ENCODE peak calls at places on chromosomes 11 and 22, in four cellular contexts. One of them, this sample, is unnamed.

GRCh38 chr11:11155962-11156815 is 196.9 kb downstream of the CSNK2A3 start:
- DNase-seq in right cardiac atrium: peak
- DNase-seq in adrenal gland: no peak
- DNase-seq in heart right ventricle: no peak
- DNase-seq in this sample: peak

GRCh38 chr11:38425578-38425977 is 1827.5 kb upstream of the RAG2 start:
- DNase-seq in right cardiac atrium: no peak
- DNase-seq in adrenal gland: no peak
- DNase-seq in heart right ventricle: no peak
- DNase-seq in this sample: no peak

GRCh38 chr11:109609454-109610185 is 187.6 kb downstream of the C11orf87 start:
- DNase-seq in heart right ventricle: no peak
- DNase-seq in adrenal gland: no peak
- DNase-seq in right cardiac atrium: no peak
- DNase-seq in this sample: no peak

GRCh38 chr11:80960331-80961095 is 1519.7 kb upstream of the TENM4 start:
- DNase-seq in heart right ventricle: no peak
- DNase-seq in adrenal gland: no peak
- DNase-seq in right cardiac atrium: no peak
- DNase-seq in this sample: no peak

GRCh38 chr11:122769126-122769780 is 69.0 kb upstream of the CRTAM start:
- DNase-seq in adrenal gland: no peak
- DNase-seq in right cardiac atrium: no peak
- DNase-seq in heart right ventricle: no peak
- DNase-seq in this sample: no peak

GRCh38 chr11:102456381-102456780 is 3.8 kb upstream of the TMEM123 start:
- DNase-seq in heart right ventricle: no peak
- DNase-seq in adrenal gland: no peak
- DNase-seq in right cardiac atrium: no peak
- DNase-seq in this sample: no peak

GRCh38 chr11:26948881-26949280 is 45.0 kb upstream of the FIBIN start:
- DNase-seq in heart right ventricle: no peak
- DNase-seq in right cardiac atrium: no peak
- DNase-seq in adrenal gland: no peak
- DNase-seq in this sample: no peak

GRCh38 chr22:19824197-19825015 is 30.3 kb downstream of the GNB1L start:
- DNase-seq in heart right ventricle: no peak
- DNase-seq in right cardiac atrium: no peak
- DNase-seq in adrenal gland: no peak
- DNase-seq in this sample: no peak

GRCh38 chr11:45669146-45669545 is 3.7 kb upstream of the CHST1 start:
- DNase-seq in adrenal gland: no peak
- DNase-seq in heart right ventricle: no peak
- DNase-seq in right cardiac atrium: no peak
- DNase-seq in this sample: no peak

GRCh38 chr11:7524831-7525230 is 11.0 kb downstream of the PPFIBP2 start:
- DNase-seq in right cardiac atrium: no peak
- DNase-seq in heart right ventricle: no peak
- DNase-seq in adrenal gland: no peak
- DNase-seq in this sample: no peak

GRCh38 chr11:11966826-11967668 is 41.4 kb downstream of the DKK3 start:
- DNase-seq in right cardiac atrium: peak
- DNase-seq in adrenal gland: peak
- DNase-seq in heart right ventricle: peak
- DNase-seq in this sample: peak

GRCh38 chr11:43765194-43765593 is 84.7 kb downstream of the HSD17B12 start:
- DNase-seq in adrenal gland: no peak
- DNase-seq in right cardiac atrium: no peak
- DNase-seq in heart right ventricle: no peak
- DNase-seq in this sample: no peak

GRCh38 chr11:62560566-62561103 is 13.1 kb downstream of the EEF1G start:
- DNase-seq in heart right ventricle: peak
- DNase-seq in right cardiac atrium: peak
- DNase-seq in adrenal gland: peak
- DNase-seq in this sample: peak

GRCh38 chr11:115527534-115528125 is 23.4 kb upstream of the CADM1 start:
- DNase-seq in adrenal gland: no peak
- DNase-seq in right cardiac atrium: no peak
- DNase-seq in heart right ventricle: no peak
- DNase-seq in this sample: no peak

GRCh38 chr22:39101226-39101625 is 4.2 kb downstream of the APOBEC3H start:
- DNase-seq in adrenal gland: no peak
- DNase-seq in heart right ventricle: no peak
- DNase-seq in right cardiac atrium: no peak
- DNase-seq in this sample: no peak

GRCh38 chr11:104051806-104052205 is 15.4 kb downstream of the DDI1 start:
- DNase-seq in heart right ventricle: no peak
- DNase-seq in right cardiac atrium: no peak
- DNase-seq in adrenal gland: no peak
- DNase-seq in this sample: peak

GRCh38 chr22:36365020-36365411 is 22.8 kb downstream of the MYH9 start:
- DNase-seq in adrenal gland: peak
- DNase-seq in right cardiac atrium: peak
- DNase-seq in heart right ventricle: peak
- DNase-seq in this sample: peak

GRCh38 chr22:47393191-47393590 is 630.7 kb downstream of the TBC1D22A start:
- DNase-seq in heart right ventricle: no peak
- DNase-seq in adrenal gland: no peak
- DNase-seq in right cardiac atrium: no peak
- DNase-seq in this sample: no peak

GRCh38 chr22:40434745-40435144 is 64.4 kb downstream of the SGSM3 start:
- DNase-seq in right cardiac atrium: no peak
- DNase-seq in heart right ventricle: no peak
- DNase-seq in adrenal gland: no peak
- DNase-seq in this sample: no peak

GRCh38 chr11:98625526-98625925 is 395.2 kb upstream of the CNTN5 start:
- DNase-seq in adrenal gland: no peak
- DNase-seq in right cardiac atrium: no peak
- DNase-seq in heart right ventricle: no peak
- DNase-seq in this sample: no peak

GRCh38 chr11:80034801-80035200 is 594.0 kb upstream of the TENM4 start:
- DNase-seq in adrenal gland: no peak
- DNase-seq in heart right ventricle: no peak
- DNase-seq in right cardiac atrium: no peak
- DNase-seq in this sample: no peak

GRCh38 chr22:27115816-27116256 is 458.4 kb downstream of the MIAT start:
- DNase-seq in adrenal gland: no peak
- DNase-seq in heart right ventricle: no peak
- DNase-seq in right cardiac atrium: no peak
- DNase-seq in this sample: no peak

DNA sequence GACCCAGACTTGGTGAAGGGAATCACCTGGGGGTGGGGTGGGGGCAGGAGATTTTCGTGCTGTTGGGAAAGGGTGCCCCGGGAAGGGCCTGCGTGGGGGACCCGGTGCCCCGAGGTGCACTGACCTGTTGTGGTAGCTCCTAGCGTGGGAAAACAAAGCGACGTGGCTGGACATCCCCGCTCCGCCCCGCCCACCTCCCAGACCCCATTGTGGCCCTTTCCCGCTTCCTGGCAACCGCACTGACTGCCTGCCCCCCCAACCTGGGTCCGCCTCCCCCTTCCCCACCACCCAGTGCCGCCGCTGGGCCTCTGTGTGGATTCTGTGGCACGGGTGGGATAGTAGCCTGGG is 2.5 kb upstream of the TYMP start:
- DNase-seq in heart right ventricle: peak
- DNase-seq in adrenal gland: no peak
- DNase-seq in right cardiac atrium: no peak
- DNase-seq in this sample: no peak
- H3K4me3 ChIP-seq in heart right ventricle: peak
- H3K4me3 ChIP-seq in adrenal gland: no peak
- H3K4me3 ChIP-seq in right cardiac atrium: peak
- H3K4me3 ChIP-seq in this sample: peak

DNA sequence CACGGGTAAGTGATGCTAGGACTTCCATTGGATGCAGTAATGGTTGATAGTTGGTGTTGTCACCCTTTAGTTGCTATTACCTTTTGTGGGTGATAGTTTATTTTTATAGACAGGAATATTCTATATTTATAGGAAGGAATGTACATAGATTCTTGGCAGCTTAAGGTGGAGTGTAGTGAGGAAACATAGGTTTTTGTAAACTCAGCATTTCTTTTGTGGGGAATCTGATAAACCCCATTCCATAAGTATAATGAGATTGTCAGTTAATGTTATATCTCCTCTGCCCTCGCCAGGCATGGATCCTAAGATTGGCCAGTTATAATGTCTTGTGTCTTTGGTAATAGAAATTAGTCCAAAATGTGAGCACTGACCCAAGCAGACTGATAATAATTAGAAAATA is 262.7 kb downstream of the JRKL start:
- DNase-seq in heart right ventricle: no peak
- DNase-seq in adrenal gland: no peak
- DNase-seq in right cardiac atrium: no peak
- DNase-seq in this sample: no peak
- H3K4me3 ChIP-seq in heart right ventricle: no peak
- H3K4me3 ChIP-seq in adrenal gland: no peak
- H3K4me3 ChIP-seq in right cardiac atrium: no peak
- H3K4me3 ChIP-seq in this sample: no peak

GRCh38 chr22:42848941-42849340 is 8.1 kb downstream of the ARFGAP3 start:
- DNase-seq in heart right ventricle: no peak
- DNase-seq in adrenal gland: no peak
- DNase-seq in right cardiac atrium: no peak
- DNase-seq in this sample: no peak

GRCh38 chr22:42841444-42841843 is 15.6 kb downstream of the ARFGAP3 start:
- DNase-seq in heart right ventricle: no peak
- DNase-seq in adrenal gland: no peak
- DNase-seq in right cardiac atrium: no peak
- DNase-seq in this sample: no peak

GRCh38 chr22:42847110-42847509 is 10.0 kb downstream of the ARFGAP3 start:
- DNase-seq in heart right ventricle: no peak
- DNase-seq in right cardiac atrium: no peak
- DNase-seq in adrenal gland: no peak
- DNase-seq in this sample: no peak

GRCh38 chr22:42842658-42843370 is 14.3 kb downstream of the ARFGAP3 start:
- DNase-seq in right cardiac atrium: no peak
- DNase-seq in adrenal gland: no peak
- DNase-seq in heart right ventricle: no peak
- DNase-seq in this sample: no peak

DNA sequence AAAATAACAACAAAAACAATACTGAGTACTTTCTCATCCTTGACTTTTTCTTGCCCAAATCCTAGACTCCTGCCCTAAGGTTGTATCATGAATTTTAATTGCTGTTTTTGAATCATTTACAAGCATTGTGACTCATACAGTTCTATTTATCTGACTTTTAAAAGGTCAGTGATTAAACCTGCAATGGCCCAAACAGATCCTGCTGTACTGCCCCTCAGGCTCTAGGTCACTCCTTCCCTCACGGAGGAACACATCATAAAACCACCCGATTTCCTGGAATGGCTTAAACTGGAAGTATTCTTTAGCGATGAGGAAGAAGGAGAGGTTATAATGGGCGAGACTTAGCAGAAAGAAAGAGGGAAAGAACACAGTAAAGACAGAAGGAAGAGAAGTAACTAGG is 12.3 kb downstream of the ARFGAP3 start:
- DNase-seq in adrenal gland: no peak
- DNase-seq in heart right ventricle: no peak
- DNase-seq in right cardiac atrium: no peak
- DNase-seq in this sample: no peak
- H3K4me3 ChIP-seq in adrenal gland: no peak
- H3K4me3 ChIP-seq in heart right ventricle: no peak
- H3K4me3 ChIP-seq in right cardiac atrium: no peak
- H3K4me3 ChIP-seq in this sample: no peak

GRCh38 chr11:127000991-127001390 is 421 bp upstream of the KIRREL3 start:
- DNase-seq in heart right ventricle: no peak
- DNase-seq in adrenal gland: no peak
- DNase-seq in right cardiac atrium: no peak
- DNase-seq in this sample: no peak

GRCh38 chr11:127000291-127000968 is at the start of gene KIRREL3:
- DNase-seq in heart right ventricle: no peak
- DNase-seq in adrenal gland: no peak
- DNase-seq in right cardiac atrium: no peak
- DNase-seq in this sample: peak

GRCh38 chr11:126999366-126999765 is 1.2 kb downstream of the KIRREL3 start:
- DNase-seq in adrenal gland: no peak
- DNase-seq in heart right ventricle: no peak
- DNase-seq in right cardiac atrium: no peak
- DNase-seq in this sample: no peak

GRCh38 chr11:127003260-127003981 is 2.9 kb upstream of the KIRREL3 start:
- DNase-seq in heart right ventricle: no peak
- DNase-seq in right cardiac atrium: peak
- DNase-seq in adrenal gland: peak
- DNase-seq in this sample: peak

DNA sequence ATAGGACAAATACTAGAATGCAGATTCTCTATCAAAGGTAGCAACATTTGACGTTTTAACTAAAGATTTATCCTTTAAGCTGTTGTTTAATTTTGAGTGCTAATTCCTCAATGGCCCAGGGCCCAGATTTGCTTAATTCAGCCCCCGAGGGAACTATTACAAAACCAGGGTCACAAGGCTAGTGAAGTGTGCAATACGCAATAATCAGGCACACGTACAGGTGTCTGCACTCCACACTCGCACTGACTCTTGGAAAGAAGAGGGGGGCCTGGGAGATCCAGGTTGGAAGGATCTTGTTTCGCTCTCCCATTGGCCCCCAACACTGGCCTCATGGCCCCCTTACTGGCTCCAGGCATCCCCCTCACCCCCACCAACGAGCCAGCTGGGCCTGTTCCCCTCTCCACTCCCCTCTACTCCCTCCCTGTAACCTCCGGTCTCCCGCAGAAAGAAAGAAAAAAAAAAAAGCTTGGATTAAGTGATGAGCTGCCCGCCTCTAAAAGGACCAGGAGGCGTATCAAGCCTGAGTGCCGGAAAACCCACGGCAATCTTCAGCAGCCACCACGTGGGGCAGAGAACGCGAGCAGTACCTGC is 2.2 kb upstream of the KIRREL3 start:
- DNase-seq in right cardiac atrium: no peak
- DNase-seq in adrenal gland: no peak
- DNase-seq in heart right ventricle: no peak
- DNase-seq in this sample: no peak
- H3K4me3 ChIP-seq in right cardiac atrium: no peak
- H3K4me3 ChIP-seq in adrenal gland: no peak
- H3K4me3 ChIP-seq in heart right ventricle: no peak
- H3K4me3 ChIP-seq in this sample: peak

GRCh38 chr22:48576333-48577013 is 1251.2 kb downstream of the BRD1 start:
- DNase-seq in right cardiac atrium: peak
- DNase-seq in adrenal gland: no peak
- DNase-seq in heart right ventricle: no peak
- DNase-seq in this sample: no peak
- H3K4me3 ChIP-seq in right cardiac atrium: peak
- H3K4me3 ChIP-seq in adrenal gland: no peak
- H3K4me3 ChIP-seq in heart right ventricle: peak
- H3K4me3 ChIP-seq in this sample: peak

DNA sequence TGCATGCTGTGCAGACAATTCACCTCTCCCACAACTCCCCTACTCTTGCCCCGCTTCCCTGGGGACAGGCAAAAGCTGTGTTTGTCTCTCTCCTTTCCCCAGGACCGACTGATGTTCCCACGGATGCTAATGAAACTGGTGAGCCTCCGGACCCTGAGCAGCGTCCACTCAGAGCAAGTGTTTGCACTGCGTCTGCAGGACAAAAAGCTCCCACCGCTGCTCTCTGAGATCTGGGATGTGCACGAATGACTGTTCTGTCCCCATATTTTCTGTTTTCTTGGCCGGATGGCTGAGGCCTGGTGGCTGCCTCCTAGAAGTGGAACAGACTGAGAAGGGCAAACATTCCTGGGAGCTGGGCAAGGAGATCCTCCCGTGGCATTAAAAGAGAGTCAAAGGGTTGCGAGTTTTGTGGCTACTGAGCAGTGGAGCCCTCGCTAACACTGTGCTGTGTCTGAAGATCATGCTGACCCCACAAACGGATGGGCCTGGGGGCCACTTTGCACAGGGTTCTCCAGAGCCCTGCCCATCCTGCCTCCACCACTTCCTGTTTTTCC is 1.4 kb upstream of the MADD start:
- DNase-seq in right cardiac atrium: no peak
- DNase-seq in heart right ventricle: no peak
- DNase-seq in adrenal gland: no peak
- DNase-seq in this sample: no peak
- H3K4me3 ChIP-seq in right cardiac atrium: peak
- H3K4me3 ChIP-seq in heart right ventricle: peak
- H3K4me3 ChIP-seq in adrenal gland: no peak
- H3K4me3 ChIP-seq in this sample: no peak